ENCODE peak calls at places on chromosomes 6 and 20, in nine cellular contexts. One of them, this sample, is unnamed.
A peak's percentile ranks its signal among the peaks of the same experiment; 100 is the strongest.

GRCh38 chr6:29490552-29490951 is 2.8 kb upstream of the MAS1L start:
- DNase-seq in cardiac muscle cell: no peak
- DNase-seq in OCI-LY7: no peak
- DNase-seq in ovary: no peak
- DNase-seq in foreskin fibroblast: no peak
- DNase-seq in fibroblast of mammary gland: no peak
- DNase-seq in GM06990: no peak
- DNase-seq in stomach: no peak
- DNase-seq in transverse colon: no peak
- DNase-seq in this sample: no peak

GRCh38 chr20:5835234-5835845 is 85.1 kb downstream of the SHLD1 start:
- DNase-seq in cardiac muscle cell: peak; percentile 60
- DNase-seq in OCI-LY7: no peak
- DNase-seq in ovary: peak; percentile 47
- DNase-seq in foreskin fibroblast: peak; percentile 51
- DNase-seq in fibroblast of mammary gland: peak; percentile 77
- DNase-seq in GM06990: no peak
- DNase-seq in stomach: no peak
- DNase-seq in transverse colon: no peak
- DNase-seq in this sample: peak; percentile 68

GRCh38 chr6:130191376-130191702 is 31.4 kb downstream of the SAMD3 start:
- DNase-seq in cardiac muscle cell: no peak
- DNase-seq in OCI-LY7: no peak
- DNase-seq in ovary: no peak
- DNase-seq in foreskin fibroblast: no peak
- DNase-seq in fibroblast of mammary gland: no peak
- DNase-seq in GM06990: no peak
- DNase-seq in stomach: no peak
- DNase-seq in transverse colon: no peak
- DNase-seq in this sample: no peak

GRCh38 chr6:158232445-158233213 is 64.5 kb downstream of the GTF2H5 start:
- DNase-seq in cardiac muscle cell: peak; percentile 77
- DNase-seq in OCI-LY7: peak; percentile 70
- DNase-seq in ovary: peak; percentile 55
- DNase-seq in foreskin fibroblast: peak; percentile 55
- DNase-seq in fibroblast of mammary gland: peak; percentile 62
- DNase-seq in GM06990: peak; percentile 69
- DNase-seq in stomach: peak; percentile 52
- DNase-seq in transverse colon: peak; percentile 72
- DNase-seq in this sample: peak; percentile 65

GRCh38 chr6:33427585-33428218 is 7.8 kb downstream of the SYNGAP1 start:
- DNase-seq in cardiac muscle cell: no peak
- DNase-seq in OCI-LY7: peak; percentile 31
- DNase-seq in ovary: peak; percentile 69
- DNase-seq in foreskin fibroblast: no peak
- DNase-seq in fibroblast of mammary gland: no peak
- DNase-seq in GM06990: no peak
- DNase-seq in stomach: peak; percentile 67
- DNase-seq in transverse colon: peak; percentile 71
- DNase-seq in this sample: peak; percentile 22

GRCh38 chr6:40302856-40303449 is 284.2 kb downstream of the LRFN2 start:
- DNase-seq in cardiac muscle cell: no peak
- DNase-seq in OCI-LY7: no peak
- DNase-seq in ovary: no peak
- DNase-seq in foreskin fibroblast: no peak
- DNase-seq in fibroblast of mammary gland: no peak
- DNase-seq in GM06990: no peak
- DNase-seq in stomach: no peak
- DNase-seq in transverse colon: no peak
- DNase-seq in this sample: no peak

GRCh38 chr6:110859335-110859792 is 15.2 kb upstream of the AMD1 start:
- DNase-seq in cardiac muscle cell: no peak
- DNase-seq in OCI-LY7: no peak
- DNase-seq in ovary: no peak
- DNase-seq in foreskin fibroblast: no peak
- DNase-seq in fibroblast of mammary gland: no peak
- DNase-seq in GM06990: no peak
- DNase-seq in stomach: no peak
- DNase-seq in transverse colon: no peak
- DNase-seq in this sample: no peak

GRCh38 chr6:163935158-163935762 is 520.7 kb downstream of the QKI start:
- DNase-seq in cardiac muscle cell: no peak
- DNase-seq in OCI-LY7: no peak
- DNase-seq in ovary: no peak
- DNase-seq in foreskin fibroblast: no peak
- DNase-seq in fibroblast of mammary gland: no peak
- DNase-seq in GM06990: no peak
- DNase-seq in stomach: no peak
- DNase-seq in transverse colon: no peak
- DNase-seq in this sample: no peak

GRCh38 chr20:18466894-18467678 is at the start of the genes DZANK1 and POLR3F:
- DNase-seq in cardiac muscle cell: peak; percentile 97
- DNase-seq in OCI-LY7: peak; percentile 93
- DNase-seq in ovary: peak; percentile 93
- DNase-seq in foreskin fibroblast: peak; percentile 94
- DNase-seq in fibroblast of mammary gland: peak; percentile 94
- DNase-seq in GM06990: peak; percentile 94
- DNase-seq in stomach: peak; percentile 96
- DNase-seq in transverse colon: peak; percentile 96
- DNase-seq in this sample: peak; percentile 95

GRCh38 chr20:18466574-18466893 is 296 bp downstream of the DZANK1 start:
- DNase-seq in cardiac muscle cell: no peak
- DNase-seq in OCI-LY7: no peak
- DNase-seq in ovary: no peak
- DNase-seq in foreskin fibroblast: no peak
- DNase-seq in fibroblast of mammary gland: no peak
- DNase-seq in GM06990: no peak
- DNase-seq in stomach: no peak
- DNase-seq in transverse colon: no peak
- DNase-seq in this sample: no peak

GRCh38 chr20:18465536-18466200 is 1.2 kb downstream of the DZANK1 start:
- DNase-seq in cardiac muscle cell: no peak
- DNase-seq in OCI-LY7: no peak
- DNase-seq in ovary: no peak
- DNase-seq in foreskin fibroblast: no peak
- DNase-seq in fibroblast of mammary gland: no peak
- DNase-seq in GM06990: no peak
- DNase-seq in stomach: no peak
- DNase-seq in transverse colon: no peak
- DNase-seq in this sample: no peak
- H3K4me3 ChIP-seq in cardiac muscle cell: no peak overlapping the region
- H3K4me3 ChIP-seq in OCI-LY7: peak overlapping the region; percentile 86
- H3K4me3 ChIP-seq in ovary: no peak overlapping the region
- H3K4me3 ChIP-seq in foreskin fibroblast: peak overlapping the region; percentile 80
- H3K4me3 ChIP-seq in fibroblast of mammary gland: no peak overlapping the region
- H3K4me3 ChIP-seq in GM06990: no peak overlapping the region
- H3K4me3 ChIP-seq in stomach: no peak overlapping the region
- H3K4me3 ChIP-seq in transverse colon: peak overlapping the region; percentile 50
- H3K4me3 ChIP-seq in this sample: no peak overlapping the region

DNA sequence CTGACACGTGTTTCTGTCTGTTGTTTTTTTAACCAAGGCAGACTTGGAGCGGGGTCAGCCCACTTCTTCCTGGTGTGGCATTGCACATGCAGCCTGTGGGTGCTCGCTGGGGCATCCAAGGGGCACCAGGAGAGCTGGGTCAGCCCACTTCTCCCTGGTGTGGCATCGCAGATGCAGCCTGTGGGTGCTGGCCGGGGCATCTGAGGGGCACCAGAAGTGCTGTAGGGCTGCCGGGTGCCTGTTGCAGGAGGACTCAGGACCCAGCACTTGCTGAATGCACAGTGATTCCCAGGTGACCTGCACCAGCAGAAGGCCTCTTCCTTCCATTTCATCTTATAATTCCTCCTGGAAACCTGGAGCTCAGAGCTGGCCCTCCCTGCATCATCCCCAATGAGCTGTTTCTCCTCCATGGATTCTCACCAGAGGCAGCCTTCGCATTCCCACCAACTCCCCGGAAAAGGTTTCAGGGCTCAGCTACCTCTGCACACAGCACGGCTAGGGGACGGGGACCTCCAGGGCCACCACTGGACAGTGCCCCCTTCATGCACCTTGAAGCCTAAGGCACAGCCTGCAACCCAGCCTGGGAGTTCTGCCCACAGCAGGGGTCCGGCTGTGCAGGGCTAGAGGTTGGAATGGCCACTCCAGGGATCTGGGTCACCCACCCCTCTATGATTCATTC is 218.8 kb downstream of the TAF4 start:
- DNase-seq in cardiac muscle cell: no peak
- DNase-seq in OCI-LY7: no peak
- DNase-seq in ovary: no peak
- DNase-seq in foreskin fibroblast: no peak
- DNase-seq in fibroblast of mammary gland: no peak
- DNase-seq in GM06990: no peak
- DNase-seq in stomach: no peak
- DNase-seq in transverse colon: no peak
- DNase-seq in this sample: no peak
- TF ChIP-seq CTCF in cardiac muscle cell: no peak
- TF ChIP-seq CTCF in OCI-LY7: no peak
- TF ChIP-seq CTCF in ovary: no peak
- TF ChIP-seq CTCF in foreskin fibroblast: no peak
- TF ChIP-seq CTCF in fibroblast of mammary gland: no peak
- TF ChIP-seq CTCF in GM06990: no peak
- TF ChIP-seq CTCF in stomach: no peak
- TF ChIP-seq CTCF in transverse colon: no peak
- TF ChIP-seq CTCF in this sample: no peak

DNA sequence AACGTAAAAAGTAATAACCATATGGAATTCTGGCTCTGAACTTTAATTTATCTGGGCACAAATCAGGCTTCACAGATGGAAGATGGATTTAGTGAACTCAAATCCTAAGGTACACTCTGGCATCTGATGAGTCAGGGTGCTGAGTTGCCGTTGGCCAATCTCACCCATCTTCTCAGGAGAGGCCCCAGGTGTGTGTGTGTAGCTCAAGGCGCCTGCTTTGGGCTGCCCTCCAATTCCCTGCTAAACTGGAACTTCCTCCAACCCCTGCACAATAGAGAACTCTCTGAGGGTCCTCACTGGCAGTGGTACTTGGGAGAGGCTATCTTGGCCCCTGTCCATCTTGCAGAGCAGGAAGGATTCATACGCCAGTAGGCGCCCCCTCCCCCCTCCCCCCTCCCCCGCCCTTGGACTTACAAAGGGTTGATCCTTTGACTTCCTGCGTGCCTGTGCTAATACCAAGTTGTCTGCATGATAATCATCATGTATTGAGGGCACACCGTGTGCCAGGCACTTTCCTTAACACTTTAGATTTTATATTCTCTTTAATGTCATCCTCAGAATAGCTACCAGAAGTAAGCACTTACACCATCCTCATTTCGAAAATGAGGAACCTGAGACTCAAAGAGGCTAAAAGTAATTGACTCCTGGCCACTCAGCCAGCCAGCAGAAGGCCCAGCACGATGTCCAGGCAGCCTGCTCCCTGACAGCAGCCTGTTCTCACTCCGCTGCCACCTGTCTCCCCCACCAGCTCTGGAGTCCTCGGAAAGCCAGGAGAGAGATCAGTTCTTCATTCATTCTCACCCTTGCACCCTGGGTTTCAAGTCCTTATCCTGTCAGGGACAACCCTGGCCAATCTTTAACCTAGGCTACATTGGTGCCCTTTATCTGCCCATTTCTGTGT is 173.7 kb downstream of the SASH1 start:
- DNase-seq in cardiac muscle cell: no peak
- DNase-seq in OCI-LY7: no peak
- DNase-seq in ovary: no peak
- DNase-seq in foreskin fibroblast: no peak
- DNase-seq in fibroblast of mammary gland: no peak
- DNase-seq in GM06990: no peak
- DNase-seq in stomach: no peak
- DNase-seq in transverse colon: no peak
- DNase-seq in this sample: no peak
- H3K4me3 ChIP-seq in cardiac muscle cell: no peak overlapping the region
- H3K4me3 ChIP-seq in OCI-LY7: no peak overlapping the region
- H3K4me3 ChIP-seq in ovary: no peak overlapping the region
- H3K4me3 ChIP-seq in foreskin fibroblast: no peak overlapping the region
- H3K4me3 ChIP-seq in fibroblast of mammary gland: no peak overlapping the region
- H3K4me3 ChIP-seq in GM06990: no peak overlapping the region
- H3K4me3 ChIP-seq in stomach: no peak overlapping the region
- H3K4me3 ChIP-seq in transverse colon: no peak overlapping the region
- H3K4me3 ChIP-seq in this sample: no peak overlapping the region

DNA sequence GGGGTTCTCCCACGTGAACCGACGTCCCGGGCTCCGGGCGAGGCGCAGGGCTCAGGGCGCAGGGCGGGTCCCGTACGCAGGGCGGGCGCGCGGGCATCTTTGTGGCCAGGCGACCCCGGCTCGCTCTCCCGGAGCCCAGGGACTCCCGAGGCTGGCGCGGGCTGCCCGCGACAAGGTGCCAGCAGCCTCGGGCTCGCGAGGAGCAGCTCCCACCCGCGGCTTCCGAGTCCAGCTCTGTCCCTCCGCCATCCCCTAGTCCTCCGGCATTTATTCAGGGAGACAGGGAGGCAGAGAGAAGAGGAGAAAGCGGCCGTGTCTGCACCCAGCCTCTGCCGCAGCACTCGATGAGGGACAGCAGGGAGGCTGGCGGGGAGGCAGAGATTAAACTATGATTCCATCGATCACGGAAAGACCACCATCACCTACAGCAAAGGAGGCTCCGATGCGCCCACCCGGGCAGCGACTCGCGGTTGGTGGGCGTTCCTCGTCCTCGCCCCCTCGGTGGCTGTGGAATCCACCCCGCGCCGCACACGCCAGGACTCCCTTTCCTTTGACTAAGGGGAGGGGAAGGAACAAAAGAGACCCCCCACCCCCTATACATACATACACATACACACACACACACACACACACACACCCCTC is 1.1 kb downstream of the RGS17 start:
- DNase-seq in cardiac muscle cell: peak; percentile 33
- DNase-seq in OCI-LY7: no peak
- DNase-seq in ovary: no peak
- DNase-seq in foreskin fibroblast: no peak
- DNase-seq in fibroblast of mammary gland: no peak
- DNase-seq in GM06990: no peak
- DNase-seq in stomach: no peak
- DNase-seq in transverse colon: no peak
- DNase-seq in this sample: no peak
- TF ChIP-seq CTCF in cardiac muscle cell: no peak
- TF ChIP-seq CTCF in OCI-LY7: no peak
- TF ChIP-seq CTCF in ovary: no peak
- TF ChIP-seq CTCF in foreskin fibroblast: no peak
- TF ChIP-seq CTCF in fibroblast of mammary gland: no peak
- TF ChIP-seq CTCF in GM06990: no peak
- TF ChIP-seq CTCF in stomach: no peak
- TF ChIP-seq CTCF in transverse colon: no peak
- TF ChIP-seq CTCF in this sample: no peak